ENCODE peak calls at places on chromosome 2, in six cellular contexts. K is Karpas-422, E is dorsolateral prefrontal cortex, C is GM23248, J is colonic mucosa, V is H1. D is an unnamed sample.

GRCh38 chr2:80506563-80506962 is 202.0 kb upstream of the LRRTM1 start:
- DNase-seq in K (no peak), E (no peak), C (no peak), J (no peak), V (no peak), D (no peak)

GRCh38 chr2:142825861-142826260 is 51.6 kb upstream of the KYNU start:
- DNase-seq in K (no peak), E (no peak), C (peak), J (no peak), V (no peak), D (no peak)

GRCh38 chr2:144519934-144520717 is at the start of gene ZEB2:
- DNase-seq in K (peak), E (peak), C (peak), J (peak), V (no peak), D (peak)

GRCh38 chr2:143802871-143803650 is 673.8 kb downstream of the ARHGAP15 start:
- DNase-seq in K (no peak), E (no peak), C (no peak), J (no peak), V (no peak), D (no peak)

GRCh38 chr2:46236876-46237859 is 60.0 kb upstream of the EPAS1 start:
- DNase-seq in K (no peak), E (no peak), C (no peak), J (peak), V (no peak), D (no peak)

GRCh38 chr2:100902833-100903405 is 83.0 kb downstream of the NPAS2 start:
- DNase-seq in K (no peak), E (no peak), C (peak), J (no peak), V (no peak), D (no peak)

GRCh38 chr2:57893800-57894199 is 152.8 kb upstream of the VRK2 start:
- DNase-seq in K (no peak), E (no peak), C (no peak), J (no peak), V (no peak), D (no peak)

GRCh38 chr2:219344756-219345458 is 12.4 kb upstream of the RESP18 start:
- DNase-seq in K (no peak), E (peak), C (peak), J (peak), V (no peak), D (no peak)

GRCh38 chr2:49110571-49111315 is 43.6 kb downstream of the FSHR start:
- DNase-seq in K (no peak), E (no peak), C (no peak), J (no peak), V (no peak), D (no peak)

GRCh38 chr2:159133795-159134194 is 152.7 kb downstream of the WDSUB1 start:
- DNase-seq in K (peak), E (no peak), C (peak), J (no peak), V (no peak), D (no peak)

GRCh38 chr2:106068415-106068814 is 125.7 kb downstream of the UXS1 start:
- DNase-seq in K (no peak), E (no peak), C (no peak), J (no peak), V (no peak), D (no peak)

GRCh38 chr2:239577306-239577705 is 176.5 kb upstream of the HDAC4 start:
- DNase-seq in K (no peak), E (no peak), C (no peak), J (no peak), V (no peak), D (no peak)

GRCh38 chr2:46258937-46259781 is 38.0 kb upstream of the EPAS1 start:
- DNase-seq in K (no peak), E (no peak), C (no peak), J (no peak), V (no peak), D (no peak)

GRCh38 chr2:96157649-96158553 is 12.7 kb upstream of the DUSP2 start:
- DNase-seq in K (peak), E (no peak), C (peak), J (no peak), V (no peak), D (no peak)

GRCh38 chr2:163808406-163808805 is 72.6 kb upstream of the FIGN start:
- DNase-seq in K (no peak), E (no peak), C (no peak), J (no peak), V (no peak), D (no peak)

GRCh38 chr2:131039101-131039440 is 54.2 kb downstream of the FAM168B start:
- DNase-seq in K (no peak), E (no peak), C (no peak), J (no peak), V (no peak), D (no peak)

GRCh38 chr2:18804540-18804939 is 215.2 kb upstream of the NT5C1B start:
- DNase-seq in K (no peak), E (no peak), C (no peak), J (no peak), V (no peak), D (no peak)

GRCh38 chr2:188974184-188974583 is at the start of gene COL3A1:
- DNase-seq in K (no peak), E (no peak), C (peak), J (peak), V (no peak), D (no peak)

GRCh38 chr2:188971316-188971930 is 2.8 kb upstream of the COL3A1 start:
- DNase-seq in K (no peak), E (no peak), C (peak), J (no peak), V (no peak), D (no peak)

GRCh38 chr2:188975497-188976102 is 1.4 kb downstream of the COL3A1 start:
- DNase-seq in K (no peak), E (no peak), C (peak), J (peak), V (no peak), D (no peak)

GRCh38 chr2:188976545-188977268 is 2.5 kb downstream of the COL3A1 start:
- DNase-seq in K (peak), E (no peak), C (peak), J (no peak), V (no peak), D (no peak)

DNA sequence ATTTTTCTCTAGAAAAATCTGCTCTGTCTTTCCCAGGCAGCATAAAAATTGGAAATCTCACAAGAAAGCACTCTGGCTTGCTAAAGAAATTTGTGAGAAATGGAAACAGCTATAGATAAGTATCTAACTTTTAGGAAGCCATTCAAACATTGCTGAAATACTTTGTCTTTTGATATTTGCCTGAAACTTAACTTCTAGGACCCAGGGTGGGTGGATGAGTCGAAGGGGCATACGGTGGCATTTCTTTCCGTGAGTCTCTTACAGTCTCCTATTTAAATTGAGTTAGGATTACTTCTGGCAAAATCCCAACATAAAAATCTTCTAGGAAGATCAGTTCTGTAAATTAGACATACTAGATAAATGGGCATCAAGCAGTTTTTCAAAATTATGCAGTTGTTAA is 523 bp upstream of the COL3A1 start:
- DNase-seq in K (no peak), E (no peak), C (peak), J (no peak), V (no peak), D (no peak)
- H3K27ac ChIP-seq in K (no peak), E (no peak), C (peak), J (peak), V (no peak), D (no peak)

GRCh38 chr2:215697496-215697895 is 261.6 kb upstream of the FN1 start:
- DNase-seq in K (no peak), E (no peak), C (no peak), J (no peak), V (no peak), D (no peak)

GRCh38 chr2:215696998-215697397 is 261.1 kb upstream of the FN1 start:
- DNase-seq in K (no peak), E (no peak), C (no peak), J (no peak), V (no peak), D (no peak)

GRCh38 chr2:215699018-215699417 is 263.1 kb upstream of the FN1 start:
- DNase-seq in K (no peak), E (no peak), C (no peak), J (no peak), V (no peak), D (no peak)

GRCh38 chr2:215699698-215700407 is 264.0 kb upstream of the FN1 start:
- DNase-seq in K (no peak), E (no peak), C (no peak), J (no peak), V (no peak), D (no peak)

GRCh38 chr2:215698566-215698965 is 262.7 kb upstream of the FN1 start:
- DNase-seq in K (no peak), E (no peak), C (peak), J (no peak), V (no peak), D (no peak)
- H3K27ac ChIP-seq in K (no peak), E (no peak), C (peak), J (no peak), V (no peak), D (no peak)

GRCh38 chr2:126883661-126884030 is 15.0 kb upstream of the TEX51 start:
- DNase-seq in K (no peak), E (no peak), C (no peak), J (no peak), V (no peak), D (no peak)
- H3K27ac ChIP-seq in K (no peak), E (no peak), C (no peak), J (no peak), V (no peak), D (no peak)

GRCh38 chr2:32446362-32446761 is 89.5 kb downstream of the BIRC6 start:
- DNase-seq in K (no peak), E (no peak), C (no peak), J (no peak), V (no peak), D (no peak)
- H3K27ac ChIP-seq in K (no peak), E (no peak), C (no peak), J (no peak), V (no peak), D (no peak)

GRCh38 chr2:207470700-207471070 is 59.1 kb upstream of the CREB1 start:
- DNase-seq in K (no peak), E (no peak), C (no peak), J (no peak), V (no peak), D (no peak)
- H3K27ac ChIP-seq in K (no peak), E (no peak), C (no peak), J (no peak), V (no peak), D (no peak)

DNA sequence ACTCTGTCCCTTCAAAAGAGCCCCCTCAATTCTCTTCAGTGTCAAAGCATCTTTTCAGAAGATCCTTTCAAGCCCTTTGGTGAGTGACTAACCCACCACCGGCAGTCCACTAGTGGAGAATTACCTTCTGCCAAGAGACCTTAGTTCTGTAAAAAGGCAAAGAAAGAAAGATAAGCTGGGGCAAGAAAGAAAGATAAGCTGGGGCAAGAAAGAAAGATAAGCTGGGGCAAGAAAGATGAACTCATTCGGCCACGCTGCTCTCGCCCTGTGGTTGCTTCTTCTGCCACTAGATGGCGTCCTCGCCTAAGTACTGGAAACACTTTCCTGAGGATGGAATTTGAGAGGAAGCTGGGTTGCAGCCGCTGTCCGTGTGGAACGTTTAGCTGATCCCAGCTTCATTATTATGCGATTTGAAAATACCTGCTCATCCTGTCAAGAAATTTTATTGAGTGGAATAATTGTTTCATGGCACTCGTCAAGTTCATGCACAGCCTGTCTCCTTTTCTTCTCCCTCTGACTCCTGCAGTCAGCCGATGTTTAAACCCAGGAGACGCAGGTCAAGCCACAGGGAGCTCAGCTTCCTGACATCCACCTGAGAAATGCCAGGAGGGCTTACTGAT is 17.3 kb upstream of the ANXA4 start:
- DNase-seq in K (peak), E (peak), C (peak), J (peak), V (peak), D (peak)
- H3K27ac ChIP-seq in K (no peak), E (no peak), C (no peak), J (no peak), V (no peak), D (no peak)

DNA sequence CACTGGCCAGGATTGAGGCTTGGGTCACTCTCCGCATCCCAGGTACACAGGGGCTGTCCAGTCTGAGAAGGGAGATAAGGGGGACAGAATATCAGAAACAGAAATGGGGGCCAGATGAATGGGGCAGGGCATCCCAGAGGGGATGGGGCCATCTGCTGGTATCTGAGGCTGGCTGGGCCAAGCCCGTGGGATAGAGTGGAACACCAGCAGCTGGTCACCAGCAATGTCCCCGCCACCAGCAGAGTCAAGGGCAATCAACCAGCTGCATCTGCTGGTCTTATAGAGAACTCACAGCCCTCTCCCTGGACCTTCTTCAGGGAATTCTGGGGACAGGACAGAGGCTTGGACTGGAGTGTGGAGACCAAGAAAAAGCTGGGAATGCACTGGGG is 128.8 kb upstream of the HAAO start:
- DNase-seq in K (no peak), E (no peak), C (no peak), J (no peak), V (no peak), D (no peak)
- H3K27ac ChIP-seq in K (no peak), E (no peak), C (peak), J (no peak), V (no peak), D (no peak)

GRCh38 chr2:28778392-28778791 is 26.8 kb downstream of the PPP1CB start:
- DNase-seq in K (no peak), E (no peak), C (no peak), J (no peak), V (no peak), D (no peak)
- H3K27ac ChIP-seq in K (no peak), E (peak), C (no peak), J (no peak), V (no peak), D (no peak)

GRCh38 chr2:226445216-226445861 is 354.3 kb downstream of the IRS1 start:
- DNase-seq in K (no peak), E (no peak), C (no peak), J (peak), V (no peak), D (no peak)

GRCh38 chr2:226439337-226439736 is 360.3 kb downstream of the IRS1 start:
- DNase-seq in K (no peak), E (no peak), C (no peak), J (no peak), V (no peak), D (no peak)

GRCh38 chr2:226435146-226435545 is 364.5 kb downstream of the IRS1 start:
- DNase-seq in K (no peak), E (no peak), C (no peak), J (no peak), V (no peak), D (no peak)

GRCh38 chr2:226443112-226443511 is 356.5 kb downstream of the IRS1 start:
- DNase-seq in K (no peak), E (no peak), C (no peak), J (no peak), V (no peak), D (no peak)

GRCh38 chr2:226440119-226440917 is 359.3 kb downstream of the IRS1 start:
- DNase-seq in K (no peak), E (no peak), C (peak), J (no peak), V (no peak), D (no peak)
- H3K27ac ChIP-seq in K (no peak), E (no peak), C (peak), J (no peak), V (no peak), D (no peak)

DNA sequence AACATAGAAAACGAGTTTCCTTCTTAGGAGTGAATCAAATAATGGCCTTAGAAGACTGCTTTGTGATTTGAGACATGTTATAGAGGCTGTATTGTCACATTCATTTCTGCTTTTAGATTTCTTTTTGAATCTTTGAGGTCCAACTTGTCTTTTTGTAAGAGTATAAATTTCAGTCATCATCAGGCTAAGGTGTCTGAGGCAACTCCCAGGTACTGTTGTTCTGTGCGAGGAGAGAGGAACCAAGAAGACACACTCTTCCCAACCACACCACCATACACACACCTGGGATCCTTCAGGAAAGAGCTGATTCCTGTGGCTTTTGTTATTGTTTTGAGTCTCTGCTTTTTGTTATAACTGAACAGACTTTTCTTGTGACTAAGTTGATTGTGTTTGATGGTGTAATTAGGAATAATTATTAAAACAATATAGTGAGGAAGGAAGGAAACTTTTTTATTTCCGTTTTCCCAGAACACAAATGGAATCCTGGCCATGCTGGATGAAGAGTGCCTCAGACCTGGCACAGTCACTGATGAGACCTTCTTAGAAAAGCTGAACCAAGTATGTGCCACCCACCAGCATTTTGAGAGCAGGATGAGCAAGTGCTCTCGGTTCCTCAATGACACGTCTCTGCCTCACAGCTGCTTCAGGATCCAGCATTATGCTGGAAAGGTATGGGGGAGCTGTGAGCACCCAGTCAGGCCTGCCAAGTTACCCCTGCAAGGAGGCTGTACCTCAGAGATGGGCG is 140.4 kb downstream of the MYO1B start:
- DNase-seq in K (no peak), E (no peak), C (peak), J (no peak), V (no peak), D (no peak)
- H3K27ac ChIP-seq in K (no peak), E (no peak), C (peak), J (no peak), V (no peak), D (no peak)